ENCODE peak calls at places on chromosomes 2 and 18, in five cellular contexts. E, C, J, F and W are unnamed samples.

GRCh38 chr2:46298522-46299351 is 1.5 kb downstream of the EPAS1 start:
- DNase-seq in E (no peak), C (peak), J (peak), F (peak), W (peak)

GRCh38 chr2:207362716-207363115 is 167.0 kb upstream of the CREB1 start:
- DNase-seq in E (no peak), C (peak), J (no peak), F (no peak), W (no peak)

GRCh38 chr2:146602856-146603255 is 1242.0 kb upstream of the ACVR2A start:
- DNase-seq in E (no peak), C (peak), J (no peak), F (no peak), W (no peak)

GRCh38 chr2:239075918-239076727 is 228.2 kb downstream of the TWIST2 start:
- DNase-seq in E (no peak), C (no peak), J (no peak), F (no peak), W (no peak)

GRCh38 chr2:157559061-157559460 is 69.6 kb downstream of the ACVR1C start:
- DNase-seq in E (no peak), C (peak), J (no peak), F (no peak), W (peak)

GRCh38 chr2:228318218-228318617 is 136.7 kb upstream of the SPHKAP start:
- DNase-seq in E (no peak), C (peak), J (peak), F (peak), W (peak)

GRCh38 chr2:150887926-150888325 is 373.7 kb downstream of the RBM43 start:
- DNase-seq in E (no peak), C (peak), J (no peak), F (no peak), W (no peak)

GRCh38 chr2:239179851-239180371 is 220.9 kb downstream of the HDAC4 start:
- DNase-seq in E (no peak), C (no peak), J (no peak), F (no peak), W (no peak)

GRCh38 chr2:24831736-24832421 is 38.7 kb downstream of the CENPO start:
- DNase-seq in E (no peak), C (no peak), J (no peak), F (no peak), W (no peak)

GRCh38 chr18:5900249-5900648 is 4.9 kb upstream of the TMEM200C start:
- DNase-seq in E (no peak), C (no peak), J (peak), F (no peak), W (peak)

GRCh38 chr2:152240559-152241231 is 65.1 kb upstream of the STAM2 start:
- DNase-seq in E (peak), C (peak), J (peak), F (no peak), W (peak)

GRCh38 chr18:61643884-61644647 is 248.7 kb downstream of the RNF152 start:
- DNase-seq in E (no peak), C (no peak), J (no peak), F (no peak), W (no peak)

GRCh38 chr2:151841025-151841424 is 12.8 kb upstream of the ARL5A start:
- DNase-seq in E (no peak), C (no peak), J (no peak), F (no peak), W (no peak)

GRCh38 chr18:23825978-23826405 is 136.7 kb downstream of the LAMA3 start:
- DNase-seq in E (no peak), C (peak), J (peak), F (no peak), W (peak)

GRCh38 chr18:43627833-43628370 is 350.6 kb upstream of the SYT4 start:
- DNase-seq in E (no peak), C (no peak), J (no peak), F (no peak), W (no peak)

GRCh38 chr18:10923671-10924070 is 225.7 kb downstream of the PIEZO2 start:
- DNase-seq in E (no peak), C (peak), J (no peak), F (no peak), W (no peak)

GRCh38 chr2:17587469-17587868 is 47.0 kb downstream of the VSNL1 start:
- DNase-seq in E (no peak), C (no peak), J (no peak), F (no peak), W (no peak)

GRCh38 chr2:112138143-112139032 is at the start of gene FBLN7:
- DNase-seq in E (no peak), C (peak), J (peak), F (no peak), W (no peak)

GRCh38 chr2:183390109-183390508 is 265.9 kb downstream of the NUP35 start:
- DNase-seq in E (no peak), C (no peak), J (no peak), F (no peak), W (no peak)

GRCh38 chr2:126639276-126639675 is 16.7 kb upstream of the GYPC start:
- DNase-seq in E (no peak), C (no peak), J (no peak), F (no peak), W (no peak)

GRCh38 chr2:171568085-171568484 is 45.8 kb downstream of the CYBRD1 start:
- DNase-seq in E (no peak), C (peak), J (no peak), F (no peak), W (peak)

GRCh38 chr2:164661349-164661748 is 40.1 kb upstream of the GRB14 start:
- DNase-seq in E (no peak), C (peak), J (no peak), F (no peak), W (peak)

GRCh38 chr2:232668805-232669444 is 28.2 kb upstream of the GIGYF2 start:
- DNase-seq in E (no peak), C (peak), J (peak), F (peak), W (peak)

GRCh38 chr2:237227190-237227988 is 141.7 kb downstream of the COPS8 start:
- DNase-seq in E (peak), C (peak), J (no peak), F (no peak), W (peak)

DNA sequence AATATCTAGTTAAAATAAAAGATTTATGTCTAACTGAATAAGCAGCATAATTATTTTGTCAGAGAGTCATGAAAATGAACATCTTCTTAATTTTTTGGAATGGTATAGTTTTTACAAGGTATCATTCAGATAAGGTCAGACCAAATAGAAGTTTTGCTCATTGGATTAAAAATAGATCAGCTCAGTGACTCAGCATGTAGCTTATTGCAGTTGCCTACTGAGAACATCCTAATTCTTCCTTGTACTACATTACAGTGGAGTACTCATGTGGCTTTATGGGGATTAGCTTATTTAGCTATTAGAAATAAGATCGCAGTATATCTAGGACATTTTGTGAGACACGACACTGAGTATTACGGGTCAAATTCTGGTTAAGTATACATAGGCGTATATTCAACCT is 38.2 kb upstream of the PPM1B start:
- DNase-seq in E (no peak), C (peak), J (no peak), F (no peak), W (no peak)
- H3K4me2 ChIP-seq in E (no peak), C (no peak), J (no peak), F (no peak), W (no peak)

DNA sequence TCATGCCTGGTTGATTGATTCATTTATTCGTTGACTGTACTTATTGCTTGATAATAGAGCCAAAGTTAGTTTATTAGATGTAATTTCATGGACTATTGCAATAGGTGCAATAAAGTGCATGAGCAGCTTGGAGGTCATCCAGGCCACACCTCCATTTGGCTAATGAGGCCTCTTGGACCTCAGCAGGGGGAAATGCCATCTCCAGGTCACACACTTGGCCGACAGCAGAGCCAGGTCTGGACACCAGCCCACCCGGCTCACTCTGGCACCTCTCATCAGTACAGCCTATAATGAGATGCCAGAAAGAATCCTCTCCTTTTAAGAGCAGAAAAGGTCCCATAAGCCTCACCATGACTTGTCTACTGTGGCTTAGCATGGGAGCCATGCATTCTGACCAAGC is 71.2 kb upstream of the AFF3 start:
- DNase-seq in E (no peak), C (no peak), J (no peak), F (no peak), W (no peak)
- H3K4me2 ChIP-seq in E (no peak), C (no peak), J (no peak), F (no peak), W (no peak)

GRCh38 chr2:119442850-119443249 is 11.2 kb downstream of the TMEM37 start:
- DNase-seq in E (no peak), C (no peak), J (no peak), F (no peak), W (no peak)

GRCh38 chr2:119451336-119452050 is 19.8 kb downstream of the TMEM37 start:
- DNase-seq in E (no peak), C (no peak), J (no peak), F (no peak), W (no peak)

GRCh38 chr2:119449526-119449925 is 17.9 kb downstream of the TMEM37 start:
- DNase-seq in E (no peak), C (no peak), J (no peak), F (no peak), W (no peak)

GRCh38 chr2:119453972-119454593 is 22.4 kb downstream of the TMEM37 start:
- DNase-seq in E (no peak), C (no peak), J (no peak), F (no peak), W (no peak)

DNA sequence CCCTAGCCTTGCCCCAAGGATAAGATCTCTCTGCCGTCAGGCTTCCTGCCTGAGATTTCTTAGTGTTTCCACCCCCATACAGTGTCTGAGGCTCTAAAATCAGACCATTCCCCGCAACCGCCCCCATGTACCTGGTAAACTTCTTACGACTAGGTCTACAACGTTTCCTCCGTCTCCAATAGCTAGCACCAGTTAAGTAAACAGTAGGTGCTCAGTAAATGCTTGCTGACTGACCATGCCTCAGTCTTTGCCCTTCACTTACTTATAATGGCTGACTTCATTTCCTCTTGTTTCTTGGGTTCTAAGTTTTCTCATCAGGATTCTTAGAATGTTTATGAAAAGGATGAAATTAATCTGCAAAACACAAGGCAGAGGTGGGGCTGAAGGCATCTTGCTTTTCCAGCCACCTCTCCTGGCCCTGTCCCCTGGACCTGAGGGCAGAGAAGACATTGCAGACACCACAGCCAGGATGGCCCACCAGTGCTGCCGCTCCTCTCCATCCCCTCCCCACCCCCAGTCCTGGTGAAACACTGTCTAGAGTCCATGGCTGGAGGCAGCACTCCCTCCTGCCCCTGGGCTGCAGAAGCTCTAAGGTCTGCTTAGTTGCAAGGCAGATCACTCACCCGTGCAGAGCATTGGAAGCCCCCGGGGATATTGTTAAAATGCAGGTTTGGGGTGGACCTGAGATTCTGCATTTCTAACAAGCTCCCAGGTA is 16.9 kb downstream of the TMEM37 start:
- DNase-seq in E (no peak), C (no peak), J (no peak), F (no peak), W (no peak)
- H3K4me2 ChIP-seq in E (no peak), C (no peak), J (no peak), F (no peak), W (no peak)

GRCh38 chr2:158732573-158733429 is 62.3 kb upstream of the DAPL1 start:
- DNase-seq in E (no peak), C (no peak), J (no peak), F (no peak), W (no peak)
- H3K4me2 ChIP-seq in E (peak), C (no peak), J (no peak), F (no peak), W (no peak)